ENCODE peak calls at places on chromosome 15, in five cellular contexts. D is astrocyte, X is WERI-Rb-1, U is GM23338, M is pancreas. T is an unnamed sample. For H3K36me3, the result is how much of the 10 kb centered on the place peaks cover.

GRCh38 chr15:79166311-79166955 is 75.9 kb upstream of the RASGRF1 start:
- DNase-seq in D (no peak), X (no peak), U (no peak), M (no peak), T (no peak)

GRCh38 chr15:89864958-89865739 is 28.6 kb downstream of the AP3S2 start:
- DNase-seq in D (no peak), X (peak), U (no peak), M (peak), T (no peak)

GRCh38 chr15:74402873-74403589 is 30.7 kb downstream of the SEMA7A start:
- DNase-seq in D (no peak), X (no peak), U (no peak), M (no peak), T (no peak)

GRCh38 chr15:91099616-91100560 is at the start of gene SV2B:
- DNase-seq in D (peak), X (peak), U (peak), M (peak), T (peak)

GRCh38 chr15:89332446-89332845 is 2.2 kb downstream of the POLG start:
- DNase-seq in D (no peak), X (peak), U (peak), M (no peak), T (peak)

GRCh38 chr15:28935316-28935715 is 49.5 kb downstream of the APBA2 start:
- DNase-seq in D (no peak), X (no peak), U (peak), M (no peak), T (no peak)

GRCh38 chr15:68806220-68807105 is 14.2 kb downstream of the ANP32A start:
- DNase-seq in D (no peak), X (no peak), U (no peak), M (no peak), T (no peak)

GRCh38 chr15:89587955-89588354 is 12.7 kb downstream of the TICRR start:
- DNase-seq in D (peak), X (no peak), U (no peak), M (no peak), T (no peak)

GRCh38 chr15:101308604-101309435 is 13.8 kb upstream of the SNRPA1 start:
- DNase-seq in D (no peak), X (no peak), U (no peak), M (no peak), T (no peak)

GRCh38 chr15:89646416-89647141 is 8.7 kb downstream of the KIF7 start:
- DNase-seq in D (no peak), X (no peak), U (no peak), M (no peak), T (no peak)

GRCh38 chr15:40298216-40298935 is 9.4 kb downstream of the PLCB2 start:
- DNase-seq in D (no peak), X (no peak), U (no peak), M (no peak), T (no peak)

GRCh38 chr15:57322602-57323250 is 53.6 kb upstream of the CGNL1 start:
- DNase-seq in D (no peak), X (no peak), U (no peak), M (no peak), T (no peak)

GRCh38 chr15:70632079-70632850 is 131.1 kb downstream of the UACA start:
- DNase-seq in D (peak), X (no peak), U (no peak), M (no peak), T (no peak)

GRCh38 chr15:59174846-59175831 is 31.5 kb upstream of the LDHAL6B start:
- DNase-seq in D (peak), X (peak), U (peak), M (no peak), T (peak)

GRCh38 chr15:72800819-72801481 is 17.4 kb upstream of the ADPGK start:
- DNase-seq in D (no peak), X (no peak), U (no peak), M (no peak), T (no peak)

GRCh38 chr15:93852761-93853160 is 378.6 kb upstream of the MCTP2 start:
- DNase-seq in D (no peak), X (no peak), U (no peak), M (no peak), T (no peak)

GRCh38 chr15:80455668-80456442 is 51.7 kb downstream of the ARNT2 start:
- DNase-seq in D (peak), X (peak), U (peak), M (peak), T (peak)

GRCh38 chr15:77243146-77243545 is 172.2 kb upstream of the TSPAN3 start:
- DNase-seq in D (no peak), X (no peak), U (no peak), M (no peak), T (no peak)

GRCh38 chr15:35757790-35758189 is 211.8 kb upstream of the DPH6 start:
- DNase-seq in D (no peak), X (no peak), U (no peak), M (no peak), T (no peak)

DNA sequence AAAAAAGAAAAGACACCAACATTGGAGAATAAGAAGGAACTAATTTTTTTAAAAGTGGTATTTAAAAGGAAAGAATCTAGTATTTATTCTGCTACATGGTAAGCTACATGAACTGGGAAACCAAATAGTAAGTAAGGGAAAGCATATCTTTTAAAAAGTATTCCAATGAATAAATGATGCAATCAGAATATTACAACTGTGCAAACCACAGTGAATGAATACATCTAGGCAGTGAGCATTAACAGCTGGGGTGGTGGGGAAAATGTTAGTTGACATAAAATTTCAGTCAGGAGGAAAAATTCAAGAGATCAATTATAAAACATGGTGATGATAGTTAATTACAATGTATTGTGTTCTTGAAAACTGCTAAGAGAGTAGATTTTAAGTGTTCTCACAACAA is 16.9 kb downstream of the ICE2 start:
- DNase-seq in D (no peak), X (no peak), U (no peak), M (no peak), T (no peak)
- H3K36me3 ChIP-seq in D (under half), X (under half), U (under half), M (under half), T (under half)

GRCh38 chr15:31378363-31378903 is 51.8 kb downstream of the KLF13 start:
- DNase-seq in D (no peak), X (no peak), U (no peak), M (no peak), T (no peak)
- H3K36me3 ChIP-seq in D (under half), X (under half), U (under half), M (under half), T (under half)

DNA sequence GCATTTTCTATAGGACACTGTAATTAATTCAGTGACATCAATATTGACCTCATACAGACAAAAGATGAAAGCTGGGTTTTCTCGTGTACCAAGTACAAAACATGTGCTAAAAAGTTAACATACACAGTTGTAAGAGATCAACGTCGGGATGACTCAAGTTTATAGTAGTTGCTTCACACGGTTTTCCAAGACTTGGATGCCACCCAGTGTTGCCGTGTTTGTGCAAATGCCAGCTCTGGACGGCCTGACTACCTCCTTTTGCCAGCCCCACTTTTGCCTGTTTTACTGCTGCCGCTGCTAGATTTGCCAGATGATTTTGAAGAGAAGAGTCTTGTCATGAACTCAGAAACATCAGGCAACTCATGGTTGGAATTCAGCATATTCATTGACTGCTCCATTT is 17.6 kb downstream of the EMC7 start:
- DNase-seq in D (peak), X (no peak), U (no peak), M (no peak), T (no peak)
- H3K36me3 ChIP-seq in D (under half), X (under half), U (under half), M (under half), T (under half)

GRCh38 chr15:25339431-25339830 is 99.4 kb downstream of the UBE3A start:
- DNase-seq in D (no peak), X (no peak), U (no peak), M (no peak), T (no peak)
- H3K36me3 ChIP-seq in D (under half), X (under half), U (under half), M (under half), T (under half)

DNA sequence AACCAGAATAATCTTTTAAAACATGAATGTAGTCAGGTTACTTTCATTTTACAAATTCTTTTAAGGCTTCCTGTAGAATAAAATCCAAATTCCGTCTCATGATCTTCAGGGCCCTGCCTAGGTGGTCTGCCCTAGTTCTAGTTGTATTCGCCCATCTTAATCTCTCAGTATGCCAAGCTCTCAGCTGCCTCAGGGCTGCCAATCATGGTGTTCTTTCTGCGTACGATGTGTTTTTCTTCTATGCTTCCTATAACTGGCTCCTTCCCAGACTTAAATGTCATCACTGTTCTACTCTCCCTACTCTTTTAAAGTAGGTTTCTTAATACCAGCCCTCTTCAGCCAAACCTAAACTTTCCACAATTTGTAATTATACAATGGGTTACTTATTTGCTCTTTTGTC is 107.4 kb downstream of the GREM1 start:
- DNase-seq in D (peak), X (no peak), U (no peak), M (no peak), T (no peak)
- H3K36me3 ChIP-seq in D (under half), X (under half), U (under half), M (under half), T (under half)

T was measured in neural progenitor cell.